ENCODE peak calls at places on chromosomes 16 and 17, in four cellular contexts. Y is HepG2, G is GM12878, L is K562. Q is an unnamed sample.

GRCh38 chr17:40341808-40342574 is 22.5 kb downstream of the GJD3 start:
- DNase-seq in Y (peak), L (peak), G (no peak), Q (peak)

GRCh38 chr17:69608808-69609494 is 194.5 kb downstream of the MAP2K6 start:
- DNase-seq in Y (no peak), L (no peak), G (no peak), Q (peak)

GRCh38 chr16:27588052-27588451 is 38.1 kb downstream of the KATNIP start:
- DNase-seq in G (no peak), Y (no peak), L (no peak), Q (no peak)

GRCh38 chr16:50505714-50506542 is 42.3 kb upstream of the NKD1 start:
- DNase-seq in L (no peak), Y (peak), G (no peak), Q (no peak)

GRCh38 chr17:8186787-8187516 is 3.0 kb downstream of the BORCS6 start:
- DNase-seq in G (peak), Y (peak), L (peak), Q (peak)

GRCh38 chr16:31460582-31461002 is 1.3 kb downstream of the ARMC5 start:
- DNase-seq in L (peak), Y (peak), G (no peak), Q (peak)

GRCh38 chr17:77442976-77443742 is 302.4 kb downstream of the SEC14L1 start:
- DNase-seq in G (no peak), Y (no peak), L (no peak), Q (no peak)

GRCh38 chr16:83789642-83790401 is 18.0 kb upstream of the HSBP1 start:
- DNase-seq in G (no peak), L (no peak), Y (no peak), Q (no peak)

GRCh38 chr17:56679767-56680422 is 86.4 kb downstream of the NOG start:
- DNase-seq in Y (no peak), G (no peak), L (no peak), Q (no peak)

GRCh38 chr17:83132251-83133081 is 53.1 kb downstream of the METRNL start:
- DNase-seq in G (no peak), Y (no peak), L (no peak), Q (no peak)

GRCh38 chr17:74210191-74211140 is 2.9 kb upstream of the TTYH2 start:
- DNase-seq in L (peak), Y (peak), G (no peak), Q (peak)

GRCh38 chr17:61487668-61488595 is 35.7 kb downstream of the TBX4 start:
- DNase-seq in G (no peak), Y (no peak), L (no peak), Q (no peak)

GRCh38 chr17:35312790-35313711 is 60.4 kb downstream of the SLFN11 start:
- DNase-seq in Y (peak), G (peak), L (peak), Q (peak)

GRCh38 chr17:60381958-60382357 is 10.0 kb downstream of the USP32 start:
- DNase-seq in L (peak), Y (no peak), G (no peak), Q (no peak)

GRCh38 chr17:17269926-17270773 is 10.9 kb downstream of the COPS3 start:
- DNase-seq in Y (peak), L (no peak), G (no peak), Q (peak)

GRCh38 chr17:49523706-49524472 is 28.8 kb downstream of the NGFR start:
- DNase-seq in L (no peak), Y (no peak), G (no peak), Q (no peak)

GRCh38 chr17:34398990-34399389 is 36.0 kb upstream of the CCL1 start:
- DNase-seq in Y (no peak), G (no peak), L (no peak), Q (no peak)

GRCh38 chr17:43401293-43401692 is 2.5 kb downstream of the ARL4D start:
- DNase-seq in G (no peak), Y (no peak), L (no peak), Q (peak)

GRCh38 chr17:72388765-72389473 is 268.1 kb downstream of the SOX9 start:
- DNase-seq in L (no peak), Y (no peak), G (peak), Q (no peak)

GRCh38 chr17:42365136-42365535 is 23.1 kb downstream of the STAT3 start:
- DNase-seq in L (peak), G (no peak), Y (no peak), Q (peak)

GRCh38 chr16:8430401-8430800 is 159.9 kb downstream of the TMEM114 start:
- DNase-seq in G (no peak), L (peak), Y (no peak), Q (no peak)

GRCh38 chr17:58303981-58304734 is 23.4 kb upstream of the MPO start:
- DNase-seq in G (no peak), L (peak), Y (peak), Q (peak)

GRCh38 chr17:69508814-69509213 is 94.3 kb downstream of the MAP2K6 start:
- DNase-seq in G (no peak), Y (no peak), L (no peak), Q (no peak)

GRCh38 chr16:49150341-49150740 is 131.3 kb downstream of the CBLN1 start:
- DNase-seq in Y (no peak), G (no peak), L (no peak), Q (no peak)

GRCh38 chr16:11310997-11311561 is 29.9 kb upstream of the PRM1 start:
- DNase-seq in G (peak), L (no peak), Y (no peak), Q (peak)

GRCh38 chr16:31130899-31131298 is 4.6 kb downstream of the PRSS8 start:
- DNase-seq in G (no peak), Y (no peak), L (no peak), Q (no peak)

GRCh38 chr17:76597156-76598003 is 11.7 kb upstream of the ST6GALNAC2 start:
- DNase-seq in Y (peak), G (peak), L (no peak), Q (no peak)

GRCh38 chr16:88287219-88287618 is 95.5 kb upstream of the ZNF469 start:
- DNase-seq in G (no peak), Y (peak), L (peak), Q (no peak)

GRCh38 chr17:59793249-59793648 is 85.8 kb downstream of the VMP1 start:
- DNase-seq in L (no peak), G (no peak), Y (no peak), Q (no peak)

GRCh38 chr16:87675111-87675510 is 72.8 kb downstream of the JPH3 start:
- DNase-seq in Y (no peak), L (no peak), G (no peak), Q (peak)

GRCh38 chr17:40065771-40066510 is 3.2 kb downstream of the THRA start:
- DNase-seq in L (no peak), G (no peak), Y (no peak), Q (no peak)

GRCh38 chr16:50153648-50154368 is 702 bp downstream of the TENT4B start:
- DNase-seq in Y (no peak), L (peak), G (no peak), Q (peak)

GRCh38 chr17:68319420-68320162 is 28.3 kb downstream of the ARSG start:
- DNase-seq in Y (no peak), L (no peak), G (peak), Q (no peak)

GRCh38 chr17:36512641-36513040 is 22.0 kb downstream of the MYO19 start:
- DNase-seq in Y (no peak), L (no peak), G (no peak), Q (no peak)

GRCh38 chr16:87017388-87018012 is 299.7 kb downstream of the C16orf95 start:
- DNase-seq in L (no peak), G (no peak), Y (no peak), Q (peak)

GRCh38 chr16:450800-451512 is 25.5 kb downstream of the RAB11FIP3 start:
- DNase-seq in L (no peak), G (no peak), Y (peak), Q (no peak)

GRCh38 chr17:30950669-30951399 is 20.0 kb upstream of the RNF135 start:
- DNase-seq in L (no peak), G (no peak), Y (peak), Q (peak)

DNA sequence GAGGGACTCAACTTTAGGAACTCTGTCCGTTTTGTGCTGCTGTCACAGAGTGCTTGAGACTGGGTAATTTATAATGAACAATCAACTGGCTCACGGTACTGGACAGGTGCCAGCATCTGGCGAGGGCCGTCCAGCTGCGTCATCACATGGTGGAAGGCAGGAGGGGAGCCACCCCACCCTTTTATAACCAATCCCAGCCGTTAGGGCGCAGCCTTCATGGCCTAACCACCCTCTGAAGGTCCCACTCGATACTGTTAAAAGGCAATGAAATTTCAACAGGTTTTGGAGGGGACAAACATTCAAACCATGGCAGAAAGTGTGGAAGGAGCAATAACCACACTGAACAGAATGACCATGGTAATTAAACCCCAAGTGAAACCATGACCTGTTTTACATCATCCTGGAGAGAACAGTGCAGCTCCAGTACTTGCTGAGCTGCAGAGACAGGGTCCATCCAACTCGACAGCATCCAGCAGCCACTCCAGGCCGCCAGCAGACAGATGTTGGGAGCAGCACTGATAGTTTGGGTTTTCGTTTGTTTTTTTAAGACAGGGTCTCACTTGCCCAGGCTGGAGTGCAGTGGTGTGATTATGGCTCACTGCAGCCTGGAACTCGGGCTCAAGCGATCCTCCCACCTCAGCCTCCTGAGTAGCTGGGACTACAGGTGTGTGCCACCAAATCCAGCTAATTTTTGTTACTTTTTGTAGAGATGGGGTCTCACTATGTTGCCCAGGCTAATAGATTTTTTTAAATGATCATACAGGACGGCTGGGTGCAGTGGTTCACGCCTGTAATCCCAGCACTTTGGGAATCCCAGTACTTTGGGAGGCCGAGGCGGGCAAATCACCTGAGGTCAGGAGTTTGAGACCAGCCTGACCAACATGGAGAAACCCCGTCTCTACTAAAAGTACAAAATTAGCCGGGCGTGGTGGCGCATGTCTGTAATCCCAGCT is 11.0 kb downstream of the CHMP6 start:
- DNase-seq in Y (no peak), L (peak), G (no peak), Q (peak)
- TF ChIP-seq MYC in Y (no peak), L (no peak), G (no peak), Q (no peak)

GRCh38 chr17:38710603-38710962 is 5.5 kb downstream of the MLLT6 start:
- DNase-seq in G (no peak), Y (no peak), L (no peak), Q (no peak)
- H3K9ac ChIP-seq in G (no peak), Y (no peak), L (peak), Q (no peak)

GRCh38 chr17:13520899-13521572 is 80.7 kb downstream of the HS3ST3A1 start:
- DNase-seq in L (no peak), Y (no peak), G (peak), Q (no peak)
- H3K4me3 ChIP-seq in L (no peak), Y (no peak), G (no peak), Q (no peak)

GRCh38 chr17:79052131-79052530 is 22.5 kb upstream of the ENGASE start:
- DNase-seq in Y (no peak), L (no peak), G (no peak), Q (no peak)

GRCh38 chr17:79051306-79051705 is 23.3 kb upstream of the ENGASE start:
- DNase-seq in Y (no peak), G (no peak), L (no peak), Q (no peak)

GRCh38 chr17:79049821-79050220 is 24.8 kb upstream of the ENGASE start:
- DNase-seq in L (no peak), Y (no peak), G (no peak), Q (no peak)

GRCh38 chr17:79048826-79049755 is 25.1 kb downstream of the C1QTNF1 start:
- DNase-seq in G (no peak), L (no peak), Y (no peak), Q (no peak)

DNA sequence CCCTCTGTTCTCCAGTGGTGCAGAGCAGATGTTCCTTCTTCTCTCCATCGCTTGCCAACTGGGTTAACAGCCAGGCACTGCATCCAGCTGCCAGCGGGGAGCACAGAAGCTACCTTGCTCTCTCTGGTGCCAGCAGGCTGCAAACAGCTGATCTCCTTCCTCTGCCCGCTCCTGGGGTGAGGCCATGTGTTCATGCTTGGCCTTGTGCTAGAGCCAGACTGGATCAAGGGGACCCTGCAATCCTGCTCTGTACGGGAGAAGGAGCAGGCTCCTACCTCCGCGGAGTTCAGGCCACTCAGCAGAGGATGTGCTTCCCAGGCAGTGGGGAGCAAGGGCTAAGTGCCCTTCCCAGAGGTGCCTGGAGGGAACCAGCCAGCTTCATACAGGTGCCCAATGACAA is 24.0 kb upstream of the ENGASE start:
- DNase-seq in L (no peak), G (no peak), Y (no peak), Q (no peak)
- TF ChIP-seq MYC in L (no peak), G (no peak), Y (no peak), Q (no peak)

GRCh38 chr16:78900039-78900811 is 700.3 kb downstream of the MAF start:
- DNase-seq in Y (no peak), L (no peak), G (no peak), Q (no peak)

GRCh38 chr16:78897299-78897698 is 703.2 kb downstream of the MAF start:
- DNase-seq in L (no peak), Y (no peak), G (no peak), Q (no peak)

GRCh38 chr16:78902291-78902690 is 698.2 kb downstream of the MAF start:
- DNase-seq in Y (no peak), L (no peak), G (no peak), Q (no peak)

GRCh38 chr16:78906135-78906534 is 694.4 kb downstream of the MAF start:
- DNase-seq in Y (no peak), G (no peak), L (no peak), Q (no peak)

GRCh38 chr16:78903237-78903636 is 697.3 kb downstream of the MAF start:
- DNase-seq in L (no peak), Y (no peak), G (no peak), Q (no peak)
- H3K9ac ChIP-seq in L (no peak), Y (no peak), G (no peak), Q (no peak)

DNA sequence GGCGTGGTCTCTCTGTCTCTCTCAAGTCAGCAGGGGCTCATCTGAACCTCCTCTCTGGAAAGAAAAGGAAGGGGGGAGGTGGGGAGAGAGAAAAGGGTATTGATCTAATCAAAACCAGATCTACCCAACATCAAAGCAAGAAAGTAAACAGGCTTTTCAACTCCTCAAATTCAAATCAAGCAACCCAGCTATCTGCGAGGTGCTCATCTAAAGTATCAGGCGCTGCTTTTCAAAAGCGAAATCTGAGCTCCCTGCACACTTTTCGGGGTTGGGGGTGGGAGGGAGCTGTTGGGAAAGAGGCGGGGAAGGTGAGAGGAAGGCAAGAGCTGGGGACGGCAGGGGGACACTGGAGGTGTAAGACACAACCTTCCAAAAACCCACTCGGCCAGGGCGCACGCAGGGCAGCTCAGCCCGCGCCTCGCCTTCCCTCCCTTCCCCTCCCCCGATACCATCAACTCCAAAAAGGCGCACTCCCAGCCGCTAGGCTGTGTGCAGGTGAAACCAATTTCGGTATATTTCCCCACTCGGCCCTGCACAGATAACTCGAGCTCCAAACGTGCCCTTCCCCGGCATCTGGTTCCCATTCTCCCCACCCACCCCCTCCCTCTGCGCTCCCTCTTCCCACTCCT is 2.7 kb downstream of the AXIN2 start:
- DNase-seq in L (no peak), G (no peak), Y (no peak), Q (no peak)
- H3K4me3 ChIP-seq in L (no peak), G (peak), Y (no peak), Q (no peak)

GRCh38 chr16:77299395-77299794 is 100.2 kb downstream of the SYCE1L start:
- DNase-seq in G (peak), L (no peak), Y (no peak), Q (peak)

GRCh38 chr16:77297996-77298637 is 98.9 kb downstream of the SYCE1L start:
- DNase-seq in G (no peak), Y (no peak), L (no peak), Q (peak)

GRCh38 chr16:77295896-77296295 is 96.7 kb downstream of the SYCE1L start:
- DNase-seq in G (no peak), Y (no peak), L (no peak), Q (no peak)

GRCh38 chr16:77300232-77300631 is 101.0 kb downstream of the SYCE1L start:
- DNase-seq in L (no peak), G (no peak), Y (no peak), Q (no peak)

GRCh38 chr16:77298638-77299360 is 99.6 kb downstream of the SYCE1L start:
- DNase-seq in G (no peak), Y (no peak), L (no peak), Q (peak)
- TF ChIP-seq MYC in G (no peak), Y (no peak), L (no peak), Q (no peak)

DNA sequence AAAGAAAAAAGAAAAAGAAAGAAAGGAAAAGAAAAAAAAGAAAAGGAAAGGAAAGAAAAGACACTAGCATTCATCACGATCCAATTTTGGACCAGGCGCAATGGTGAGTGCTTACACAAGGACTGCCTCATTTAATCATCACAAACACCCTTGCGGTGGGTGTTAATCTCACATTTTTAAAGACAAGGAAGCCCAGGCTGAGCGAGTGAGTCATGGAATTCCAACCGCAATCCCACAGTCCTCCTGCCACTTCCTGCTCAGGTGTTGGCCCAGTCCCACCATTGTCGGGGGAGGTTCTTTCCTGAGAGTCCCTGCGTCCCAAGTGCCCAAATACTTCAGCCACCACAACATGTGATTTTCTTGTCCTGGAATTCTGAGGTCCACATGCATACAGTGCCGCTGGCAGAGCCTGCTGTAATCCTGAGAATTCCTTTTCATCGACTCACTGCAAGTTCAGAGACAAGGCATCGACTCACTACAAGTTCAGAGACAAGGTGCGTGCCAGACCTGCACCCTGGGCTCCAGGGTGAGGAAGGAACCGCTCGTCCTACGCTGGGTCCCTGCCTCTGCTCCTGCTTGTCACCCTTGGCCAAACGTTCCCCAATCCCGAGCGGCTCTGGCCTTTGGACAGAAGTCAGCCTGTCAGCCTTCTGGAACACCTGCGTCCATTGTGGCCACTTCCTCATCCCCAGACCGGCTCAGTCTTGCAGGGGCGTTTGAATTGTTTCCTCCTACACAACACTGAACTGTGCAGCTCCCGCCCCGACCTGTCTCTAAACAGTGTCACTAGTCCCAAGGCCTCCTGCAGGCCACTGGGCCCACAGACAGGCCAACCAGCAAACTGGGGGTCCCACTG is 5.8 kb downstream of the ZG16B start:
- DNase-seq in Y (peak), G (no peak), L (no peak), Q (peak)
- H3K9ac ChIP-seq in Y (peak), G (no peak), L (peak), Q (no peak)